ENCODE peak calls at places on chromosome 12, in five cellular contexts. G is AG04450, X is uterus, M is mucosa of descending colon, J is endodermal cell. O is an unnamed sample.

GRCh38 chr12:59472273-59472672 is 123.6 kb upstream of the SLC16A7 start:
- DNase-seq in M (peak; percentile 11), G (no peak), J (no peak), X (no peak), O (no peak)

GRCh38 chr12:110310754-110311153 is 29.7 kb downstream of the ATP2A2 start:
- DNase-seq in G (no peak), M (no peak), X (no peak), J (no peak), O (no peak)

GRCh38 chr12:56804684-56805083 is 41.6 kb downstream of the HSD17B6 start:
- DNase-seq in X (no peak), M (no peak), G (no peak), J (peak; percentile 46), O (no peak)

GRCh38 chr12:6321905-6322304 is 11.4 kb downstream of the PLEKHG6 start:
- DNase-seq in X (no peak), M (no peak), J (no peak), G (no peak), O (no peak)

GRCh38 chr12:109586385-109587296 is 13.0 kb downstream of the MVK start:
- DNase-seq in G (no peak), M (no peak), X (no peak), J (no peak), O (no peak)

GRCh38 chr12:10171954-10172353 is at the start of gene OLR1:
- DNase-seq in J (no peak), X (no peak), M (no peak), G (no peak), O (no peak)

GRCh38 chr12:78392918-78393317 is 471.7 kb upstream of the SYT1 start:
- DNase-seq in G (no peak), M (no peak), X (no peak), J (no peak), O (no peak)

GRCh38 chr12:125092872-125093680 is 27.8 kb downstream of the AACS start:
- DNase-seq in J (peak; percentile 71), M (peak; percentile 72), X (no peak), G (no peak), O (peak; percentile 75)

GRCh38 chr12:42129595-42130204 is 15.0 kb downstream of the GXYLT1 start:
- DNase-seq in M (peak; percentile 63), G (no peak), J (peak; percentile 72), X (no peak), O (no peak)

DNA sequence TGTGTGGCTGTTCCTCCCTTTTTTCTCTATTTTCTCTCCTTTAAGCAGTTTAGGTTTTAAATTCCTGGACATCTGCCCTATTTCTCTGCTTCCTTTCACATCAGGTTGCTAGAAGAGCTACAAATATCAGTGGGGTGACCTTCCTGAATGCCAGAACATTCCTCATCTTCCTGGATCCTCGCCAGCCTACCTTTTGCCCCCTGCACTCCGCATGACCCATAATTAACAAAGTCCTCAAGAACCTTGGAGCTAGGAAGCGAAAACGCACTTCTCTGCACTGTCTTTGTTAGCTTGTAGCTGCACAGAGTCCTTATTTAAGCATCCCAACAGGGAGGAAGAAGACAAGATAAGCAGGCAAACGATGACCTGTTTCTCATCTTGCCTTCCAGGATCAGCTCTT is 30.5 kb downstream of the VDR start:
- DNase-seq in M (no peak), X (no peak), J (no peak), G (no peak), O (no peak)
- H3K9me3 ChIP-seq in M (no peaks in the 10 kb centered on the region), X (no peaks in the 10 kb centered on the region), J (no peaks in the 10 kb centered on the region), G (no peaks in the 10 kb centered on the region), O (no peaks in the 10 kb centered on the region)

GRCh38 chr12:34392741-34393085 is 370.4 kb downstream of the ALG10 start:
- DNase-seq in M (no peak), X (no peak), J (no peak), G (no peak), O (no peak)
- H3K9me3 ChIP-seq in M (peaks cover 99% of the 10 kb centered on the region), X (no peaks in the 10 kb centered on the region), J (peaks cover 29% of the 10 kb centered on the region), G (peaks cover 100% of the 10 kb centered on the region), O (no peaks in the 10 kb centered on the region)

DNA sequence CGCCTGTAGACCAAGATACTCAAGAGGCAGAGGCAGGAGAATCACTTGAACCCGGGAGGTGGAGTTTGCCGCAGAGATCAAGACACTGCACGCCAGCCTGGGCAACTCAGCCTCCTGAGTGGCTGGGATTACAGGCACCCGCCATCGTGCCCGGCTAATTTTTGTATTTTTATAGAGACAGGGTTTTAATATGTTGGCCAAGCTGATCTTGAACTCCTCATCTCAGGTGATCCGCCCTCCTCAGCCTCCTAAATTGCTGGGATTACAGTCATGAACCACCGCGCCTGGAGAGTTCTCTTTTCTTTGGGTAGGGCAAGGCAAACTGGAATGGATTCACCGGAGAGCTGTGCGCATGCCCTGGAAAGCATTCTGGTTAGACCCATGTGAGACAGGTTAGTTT is 179.3 kb upstream of the ALG10B start:
- DNase-seq in J (no peak), X (no peak), M (no peak), G (no peak), O (no peak)
- H3K9me3 ChIP-seq in J (peaks cover 45% of the 10 kb centered on the region), X (no peaks in the 10 kb centered on the region), M (no peaks in the 10 kb centered on the region), G (peaks cover 6% of the 10 kb centered on the region), O (no peaks in the 10 kb centered on the region)

GRCh38 chr12:14473707-14474287 is 93.9 kb downstream of the PLBD1 start:
- DNase-seq in X (no peak), M (no peak), J (no peak), G (no peak), O (no peak)
- H3K9me3 ChIP-seq in X (no peaks in the 10 kb centered on the region), M (peaks cover 43% of the 10 kb centered on the region), J (peaks cover 67% of the 10 kb centered on the region), G (peaks cover 5% of the 10 kb centered on the region), O (no peaks in the 10 kb centered on the region)

GRCh38 chr12:34208331-34209258 is 186.3 kb downstream of the ALG10 start:
- DNase-seq in J (no peak), G (no peak), M (no peak), X (no peak), O (no peak)

GRCh38 chr12:34209259-34209835 is 187.1 kb downstream of the ALG10 start:
- DNase-seq in X (no peak), J (no peak), G (no peak), M (no peak), O (no peak)

GRCh38 chr12:34206061-34206785 is 183.9 kb downstream of the ALG10 start:
- DNase-seq in J (no peak), G (no peak), M (no peak), X (no peak), O (no peak)

GRCh38 chr12:34210183-34210582 is 187.9 kb downstream of the ALG10 start:
- DNase-seq in M (no peak), G (no peak), J (no peak), X (no peak), O (no peak)

DNA sequence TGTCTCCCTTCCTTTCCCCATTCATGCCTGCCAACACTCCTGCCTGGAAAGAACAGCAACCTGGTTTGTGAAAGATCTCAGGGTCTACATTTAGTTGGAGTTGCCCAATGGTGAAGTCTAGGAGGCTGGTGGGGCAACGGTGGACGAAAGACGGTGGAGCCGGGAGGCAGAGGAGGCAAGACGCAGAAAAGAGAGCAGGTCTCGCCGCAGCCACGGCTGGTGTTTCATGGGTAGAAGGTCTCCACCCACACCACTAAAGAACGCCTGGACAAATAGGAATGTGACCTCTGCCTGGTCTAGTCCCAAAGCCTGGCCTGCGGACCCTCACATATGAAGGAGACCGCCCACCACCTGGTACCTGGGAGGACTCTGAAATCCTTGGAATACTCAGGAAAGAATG is 185.6 kb downstream of the ALG10 start:
- DNase-seq in M (no peak), G (no peak), J (no peak), X (no peak), O (no peak)
- H3K9me3 ChIP-seq in M (peaks cover 61% of the 10 kb centered on the region), G (peaks cover 97% of the 10 kb centered on the region), J (peaks cover 58% of the 10 kb centered on the region), X (no peaks in the 10 kb centered on the region), O (no peaks in the 10 kb centered on the region)

GRCh38 chr12:34547276-34547675 is 525.0 kb downstream of the ALG10 start:
- DNase-seq in M (no peak), J (no peak), X (no peak), G (no peak), O (no peak)
- H3K9me3 ChIP-seq in M (peaks cover 96% of the 10 kb centered on the region), J (peaks cover 100% of the 10 kb centered on the region), X (no peaks in the 10 kb centered on the region), G (no peaks in the 10 kb centered on the region), O (no peaks in the 10 kb centered on the region)

DNA sequence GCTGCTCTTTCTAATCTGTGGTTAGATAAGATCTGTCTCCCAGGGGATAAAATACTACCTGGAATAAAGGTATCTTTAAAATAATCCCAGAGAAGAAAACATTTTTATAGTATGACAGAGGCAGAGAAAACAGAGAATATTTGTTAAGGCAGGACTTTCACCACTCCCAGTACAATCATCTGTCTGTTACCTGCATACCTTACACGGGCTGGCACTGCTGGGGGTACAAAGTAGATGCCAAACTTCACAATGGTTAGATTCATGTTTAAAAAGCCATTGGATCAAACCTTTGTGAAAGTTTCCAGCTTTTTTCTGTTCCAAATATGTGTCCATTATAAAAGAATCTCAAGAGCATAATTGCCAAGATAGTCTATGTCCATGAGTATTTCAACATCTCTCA is 273.6 kb upstream of the BTG1 start:
- DNase-seq in G (no peak), X (no peak), M (no peak), J (no peak), O (no peak)
- H3K9me3 ChIP-seq in G (no peaks in the 10 kb centered on the region), X (no peaks in the 10 kb centered on the region), M (no peaks in the 10 kb centered on the region), J (no peaks in the 10 kb centered on the region), O (no peaks in the 10 kb centered on the region)

DNA sequence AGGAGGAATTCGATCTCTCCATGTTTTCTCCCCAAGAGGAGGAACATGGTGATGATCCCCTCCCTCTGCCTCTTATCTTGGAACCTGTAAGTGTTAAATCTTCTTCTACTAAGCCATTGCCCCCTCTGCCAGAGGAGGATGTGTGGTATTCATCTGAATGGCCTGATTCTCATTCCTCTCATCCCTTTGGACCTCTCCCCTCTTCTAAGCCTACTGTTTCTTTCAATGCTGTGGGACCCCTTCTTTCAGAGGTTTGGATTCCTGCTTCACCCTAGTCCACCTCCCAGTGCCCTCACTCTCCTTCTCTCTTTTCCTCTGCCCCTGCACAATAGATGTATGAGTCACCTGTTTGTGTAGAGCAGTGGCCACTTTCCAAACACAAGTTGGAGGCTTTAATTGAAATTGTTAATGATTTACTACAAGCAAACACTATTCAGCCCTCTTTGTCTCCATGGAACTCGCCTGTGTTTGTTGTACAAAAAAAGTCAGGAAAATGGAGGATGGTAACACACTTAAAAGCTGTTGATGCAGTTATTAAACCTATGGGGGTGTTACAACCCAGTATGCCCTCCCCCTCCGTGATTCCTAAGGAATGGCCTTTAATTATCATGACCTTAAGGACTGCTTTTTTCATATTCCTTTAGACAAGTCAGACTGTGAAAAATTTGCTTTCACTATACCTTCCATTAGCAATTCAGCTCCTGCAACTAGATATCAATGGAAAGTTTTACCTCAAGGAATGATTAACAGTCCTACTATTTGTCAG is 192.1 kb upstream of the ALG10B start:
- DNase-seq in M (peak; percentile 33), X (no peak), G (no peak), J (no peak), O (no peak)
- H3K9me3 ChIP-seq in M (no peaks in the 10 kb centered on the region), X (no peaks in the 10 kb centered on the region), G (peaks cover 6% of the 10 kb centered on the region), J (peaks cover 64% of the 10 kb centered on the region), O (no peaks in the 10 kb centered on the region)

GRCh38 chr12:133073836-133074235 is 6.9 kb upstream of the ZNF140 start:
- DNase-seq in M (no peak), X (no peak), G (no peak), J (no peak), O (no peak)
- H3K9me3 ChIP-seq in M (peaks cover 97% of the 10 kb centered on the region), X (no peaks in the 10 kb centered on the region), G (peaks cover 53% of the 10 kb centered on the region), J (peaks cover 74% of the 10 kb centered on the region), O (peaks cover 12% of the 10 kb centered on the region)

O was measured in right cardiac atrium.